ENCODE peak calls at places on chromosomes 16 and 17, in nine cellular contexts. S, Q, V, X, N, Y, H, P and W are unnamed samples.

GRCh38 chr16:62692685-62693084 is 656.4 kb upstream of the CDH8 start:
- DNase-seq in S (no peak), Q (no peak), V (no peak), X (no peak), N (no peak), Y (no peak), H (no peak), P (no peak), W (no peak)

GRCh38 chr16:22126037-22126558 is 33.8 kb downstream of the VWA3A start:
- DNase-seq in S (no peak), Q (no peak), V (no peak), X (no peak), N (no peak), Y (no peak), H (no peak), P (no peak), W (no peak)

GRCh38 chr16:47311738-47312505 is 148.9 kb downstream of the ITFG1 start:
- DNase-seq in S (peak; percentile 75), Q (no peak), V (no peak), X (peak; percentile 6), N (no peak), Y (peak; percentile 12), H (no peak), P (peak; percentile 29), W (no peak)

GRCh38 chr17:64231567-64232141 is 31.4 kb downstream of the TEX2 start:
- DNase-seq in S (no peak), Q (no peak), V (no peak), X (no peak), N (no peak), Y (no peak), H (no peak), P (no peak), W (no peak)

GRCh38 chr16:73027655-73028220 is 20.2 kb downstream of the ZFHX3 start:
- DNase-seq in S (peak; percentile 47), Q (no peak), V (no peak), X (no peak), N (no peak), Y (no peak), H (peak; percentile 71), P (no peak), W (no peak)

GRCh38 chr17:43367588-43368242 is 31.1 kb upstream of the ARL4D start:
- DNase-seq in S (peak; percentile 81), Q (no peak), V (no peak), X (peak; percentile 96), N (no peak), Y (peak; percentile 93), H (no peak), P (peak; percentile 96), W (peak; percentile 100)

GRCh38 chr17:2049333-2050245 is 5.3 kb upstream of the HIC1 start:
- DNase-seq in S (peak; percentile 95), Q (peak; percentile 90), V (peak; percentile 95), X (no peak), N (peak; percentile 90), Y (peak; percentile 93), H (peak; percentile 93), P (peak; percentile 70), W (peak; percentile 80)

GRCh38 chr17:78242024-78242742 is 10.8 kb downstream of the TMEM235 start:
- DNase-seq in S (peak; percentile 49), Q (no peak), V (peak; percentile 66), X (no peak), N (no peak), Y (peak; percentile 23), H (no peak), P (no peak), W (no peak)

GRCh38 chr16:10387378-10387681 is 1.5 kb downstream of the ATF7IP2 start:
- DNase-seq in S (no peak), Q (no peak), V (no peak), X (no peak), N (no peak), Y (no peak), H (no peak), P (no peak), W (no peak)

GRCh38 chr16:10385725-10386516 is at the start of gene ATF7IP2:
- DNase-seq in S (peak; percentile 99), Q (peak; percentile 92), V (peak; percentile 92), X (peak; percentile 87), N (peak; percentile 94), Y (peak; percentile 62), H (peak; percentile 94), P (peak; percentile 98), W (peak; percentile 82)

GRCh38 chr16:10383626-10384025 is 2.2 kb upstream of the ATF7IP2 start:
- DNase-seq in S (no peak), Q (no peak), V (no peak), X (no peak), N (no peak), Y (no peak), H (no peak), P (no peak), W (no peak)

GRCh38 chr16:10388987-10389386 is 3.1 kb downstream of the ATF7IP2 start:
- DNase-seq in S (no peak), Q (no peak), V (no peak), X (no peak), N (no peak), Y (no peak), H (no peak), P (no peak), W (no peak)

GRCh38 chr16:10386517-10387377 is 886 bp downstream of the ATF7IP2 start:
- DNase-seq in S (no peak), Q (no peak), V (no peak), X (no peak), N (no peak), Y (peak; percentile 4), H (no peak), P (peak; percentile 16), W (peak; percentile 2)
- H3K27ac ChIP-seq in S (no peak overlapping the region), Q (peak overlapping the region; percentile 92), V (peak overlapping the region; percentile 79), X (peak overlapping the region; percentile 59), N (peak overlapping the region; percentile 90), Y (no peak overlapping the region), H (peak overlapping the region; percentile 37), P (no peak overlapping the region), W (peak overlapping the region; percentile 15)

GRCh38 chr16:57146735-57147134 is 39.1 kb downstream of the PSME3IP1 start:
- DNase-seq in S (peak; percentile 87), Q (no peak), V (peak; percentile 33), X (no peak), N (no peak), Y (peak; percentile 24), H (no peak), P (peak; percentile 72), W (no peak)

GRCh38 chr16:57145964-57146647 is 39.7 kb downstream of the PSME3IP1 start:
- DNase-seq in S (no peak), Q (no peak), V (peak; percentile 75), X (no peak), N (no peak), Y (no peak), H (no peak), P (no peak), W (no peak)

GRCh38 chr16:57148481-57148880 is 37.4 kb downstream of the PSME3IP1 start:
- DNase-seq in S (no peak), Q (no peak), V (peak; percentile 10), X (no peak), N (no peak), Y (no peak), H (no peak), P (no peak), W (no peak)

GRCh38 chr16:57149391-57149790 is 36.4 kb downstream of the PSME3IP1 start:
- DNase-seq in S (no peak), Q (no peak), V (peak; percentile 60), X (no peak), N (no peak), Y (no peak), H (no peak), P (no peak), W (no peak)

GRCh38 chr16:57147381-57148191 is 38.3 kb downstream of the PSME3IP1 start:
- DNase-seq in S (peak; percentile 46), Q (no peak), V (peak; percentile 55), X (no peak), N (peak; percentile 65), Y (peak; percentile 75), H (no peak), P (no peak), W (peak; percentile 65)
- H3K4me1 ChIP-seq in S (peaks cover 13% of the 10 kb centered on the region), Q (peaks cover 97% of the 10 kb centered on the region), V (peaks cover 63% of the 10 kb centered on the region), X (no peaks in the 10 kb centered on the region), N (peaks cover 58% of the 10 kb centered on the region), Y (peaks cover 13% of the 10 kb centered on the region), H (no peaks in the 10 kb centered on the region), P (peaks cover 8% of the 10 kb centered on the region), W (peaks cover 42% of the 10 kb centered on the region)

GRCh38 chr16:51852892-51853291 is 694.1 kb downstream of the TOX3 start:
- DNase-seq in S (no peak), Q (no peak), V (no peak), X (no peak), N (no peak), Y (no peak), H (no peak), P (no peak), W (no peak)

GRCh38 chr16:51849715-51850114 is 697.2 kb downstream of the TOX3 start:
- DNase-seq in S (peak; percentile 51), Q (no peak), V (no peak), X (no peak), N (no peak), Y (no peak), H (no peak), P (peak; percentile 30), W (no peak)

GRCh38 chr16:51851111-51851510 is 695.8 kb downstream of the TOX3 start:
- DNase-seq in S (no peak), Q (no peak), V (no peak), X (no peak), N (no peak), Y (no peak), H (no peak), P (no peak), W (no peak)

GRCh38 chr16:51854401-51854951 is 692.5 kb downstream of the TOX3 start:
- DNase-seq in S (peak; percentile 62), Q (no peak), V (no peak), X (no peak), N (no peak), Y (no peak), H (no peak), P (peak; percentile 64), W (peak; percentile 39)

DNA sequence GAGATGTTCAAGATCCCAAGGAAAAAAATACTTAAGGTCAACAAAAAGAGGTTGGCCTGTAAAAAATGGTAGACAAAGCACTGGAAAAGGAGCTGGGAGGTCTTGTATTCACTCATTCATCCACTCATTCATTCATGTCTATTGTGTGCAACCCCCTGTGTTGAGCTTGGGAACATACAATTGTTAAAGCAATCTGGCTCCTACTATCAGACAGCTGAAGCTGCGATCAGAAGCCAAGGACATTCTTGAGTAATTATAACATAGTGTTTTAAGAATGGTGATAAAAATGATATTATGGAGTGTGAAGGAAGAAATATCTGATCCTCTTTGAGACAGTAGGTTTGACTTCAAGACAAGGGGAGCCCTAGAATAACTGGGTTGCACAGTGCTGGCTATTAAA is 693.4 kb downstream of the TOX3 start:
- DNase-seq in S (no peak), Q (no peak), V (no peak), X (no peak), N (no peak), Y (no peak), H (no peak), P (no peak), W (no peak)
- H3K27ac ChIP-seq in S (no peak overlapping the region), Q (no peak overlapping the region), V (no peak overlapping the region), X (no peak overlapping the region), N (no peak overlapping the region), Y (no peak overlapping the region), H (no peak overlapping the region), P (no peak overlapping the region), W (peak overlapping the region; percentile 45)

DNA sequence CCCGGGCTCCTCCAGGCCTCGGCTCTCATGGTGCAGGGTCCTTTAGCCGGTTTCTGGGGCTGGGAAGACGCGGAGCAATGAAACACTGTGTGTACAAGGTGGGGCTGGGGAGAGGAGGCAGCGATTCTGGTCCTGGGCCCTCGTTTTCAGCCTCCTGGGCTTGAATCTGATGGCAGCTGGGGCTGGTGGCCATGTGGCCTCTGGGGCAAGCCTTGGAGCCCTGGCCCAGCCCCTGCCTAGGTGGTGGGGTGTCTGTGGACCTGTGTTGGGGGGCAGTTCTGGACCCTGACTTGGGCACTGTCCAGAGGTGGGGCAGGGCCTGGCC is 4.1 kb downstream of the FOXJ1 start:
- DNase-seq in S (no peak), Q (no peak), V (no peak), X (no peak), N (no peak), Y (no peak), H (no peak), P (no peak), W (no peak)
- H3K4me1 ChIP-seq in S (peaks cover 31% of the 10 kb centered on the region), Q (peaks cover 50% of the 10 kb centered on the region), V (peaks cover 34% of the 10 kb centered on the region), X (peaks cover 30% of the 10 kb centered on the region), N (peaks cover 19% of the 10 kb centered on the region), Y (no peaks in the 10 kb centered on the region), H (peaks cover 6% of the 10 kb centered on the region), P (no peaks in the 10 kb centered on the region), W (peaks cover 10% of the 10 kb centered on the region)